ENCODE peak calls at places on chromosomes 11 and 22, in ten cellular contexts. N, Y, P, Z, V, E, C, J, S and B are unnamed samples.

GRCh38 chr11:28566643-28567042 is 458.5 kb downstream of the METTL15 start:
- DNase-seq in S (peak; percentile 98), E (peak; percentile 92), Y (peak; percentile 98), P (peak; percentile 46), J (peak; percentile 98), Z (no peak), C (no peak), N (no peak), V (peak; percentile 6), B (peak; percentile 68)

GRCh38 chr11:14538271-14538925 is 18.2 kb upstream of the PSMA1 start:
- DNase-seq in E (no peak), J (no peak), Z (no peak), Y (no peak), V (no peak), P (no peak), N (no peak), S (no peak), C (no peak), B (no peak)

GRCh38 chr11:8686325-8686724 is 3.7 kb downstream of the RPL27A start:
- DNase-seq in P (no peak), J (no peak), Z (no peak), C (no peak), N (no peak), Y (no peak), E (no peak), V (no peak), S (no peak), B (no peak)

GRCh38 chr11:8826145-8826786 is 84.7 kb upstream of the AKIP1 start:
- DNase-seq in P (no peak), Z (no peak), E (no peak), N (no peak), V (no peak), J (peak; percentile 76), Y (peak; percentile 79), S (peak; percentile 90), C (no peak), B (peak; percentile 32)

GRCh38 chr22:28034760-28035401 is 115.8 kb upstream of the PITPNB start:
- DNase-seq in Y (peak; percentile 88), V (peak; percentile 32), P (peak; percentile 10), E (peak; percentile 89), J (peak; percentile 66), N (peak; percentile 96), C (peak; percentile 9), Z (peak; percentile 20), S (peak; percentile 62), B (no peak)

GRCh38 chr22:24990344-24990905 is 37.9 kb downstream of the KIAA1671 start:
- DNase-seq in E (no peak), N (no peak), Z (no peak), S (no peak), Y (no peak), V (no peak), C (no peak), J (no peak), P (no peak), B (no peak)

GRCh38 chr22:49788492-49788891 is 39.2 kb downstream of the BRD1 start:
- DNase-seq in V (no peak), S (no peak), Y (peak; percentile 43), C (no peak), Z (no peak), P (no peak), J (peak; percentile 39), E (peak; percentile 83), N (no peak), B (no peak)

GRCh38 chr11:94830722-94831121 is 62.6 kb downstream of the AMOTL1 start:
- DNase-seq in E (no peak), Z (no peak), Y (no peak), C (no peak), S (no peak), P (no peak), N (no peak), J (no peak), V (no peak), B (no peak)

GRCh38 chr11:46296520-46297448 is 19.3 kb downstream of the CREB3L1 start:
- DNase-seq in C (no peak), Z (no peak), E (no peak), P (no peak), Y (peak; percentile 92), V (peak; percentile 30), S (peak; percentile 99), N (no peak), J (peak; percentile 97), B (peak; percentile 53)

GRCh38 chr11:93444671-93445073 is 98.5 kb downstream of the SMCO4 start:
- DNase-seq in P (no peak), J (no peak), V (peak; percentile 37), S (peak; percentile 90), Y (peak; percentile 26), C (no peak), E (no peak), Z (no peak), N (peak; percentile 75), B (peak; percentile 14)

GRCh38 chr11:38791346-38791961 is 2193.4 kb upstream of the RAG2 start:
- DNase-seq in J (peak; percentile 67), V (peak; percentile 3), C (no peak), Y (peak; percentile 84), Z (no peak), S (peak; percentile 61), N (peak; percentile 63), P (no peak), E (no peak), B (peak; percentile 54)

GRCh38 chr11:63032451-63032850 is 16.8 kb upstream of the SLC22A8 start:
- DNase-seq in E (no peak), Y (no peak), Z (no peak), S (no peak), V (no peak), N (no peak), C (no peak), P (no peak), J (no peak), B (no peak)

GRCh38 chr11:70381872-70382842 is 16.2 kb upstream of the CTTN start:
- DNase-seq in J (peak; percentile 85), Y (peak; percentile 42), P (no peak), Z (no peak), V (no peak), E (no peak), C (no peak), N (no peak), S (peak; percentile 87), B (no peak)

GRCh38 chr22:23068096-23068831 is 2.1 kb upstream of the GNAZ start:
- DNase-seq in Z (no peak), E (peak; percentile 59), N (no peak), P (no peak), S (no peak), Y (no peak), J (no peak), V (peak; percentile 2), C (no peak), B (peak; percentile 3)

GRCh38 chr11:21564813-21565212 is 628.1 kb upstream of the ANO5 start:
- DNase-seq in S (peak; percentile 1), J (no peak), P (no peak), Z (no peak), E (no peak), N (no peak), V (no peak), C (no peak), Y (no peak), B (no peak)

GRCh38 chr11:121671276-121672168 is 218.8 kb upstream of the SORL1-AS1 start:
- DNase-seq in E (no peak), Y (peak; percentile 39), C (no peak), N (peak; percentile 29), P (peak; percentile 37), Z (no peak), V (no peak), S (peak; percentile 95), J (peak; percentile 65), B (peak; percentile 62)

GRCh38 chr22:35558031-35558430 is 17.4 kb downstream of the RASD2 start:
- DNase-seq in N (no peak), S (no peak), C (no peak), Z (no peak), J (no peak), E (no peak), Y (no peak), V (no peak), P (no peak), B (no peak)

GRCh38 chr11:123430736-123431356 is 777 bp downstream of the GRAMD1B start:
- DNase-seq in C (peak; percentile 21), S (peak; percentile 47), E (peak; percentile 80), Y (peak; percentile 53), V (peak; percentile 76), J (peak; percentile 49), N (peak; percentile 46), Z (peak; percentile 19), P (no peak), B (no peak)

GRCh38 chr11:107550304-107550703 is 15.2 kb downstream of the ALKBH8 start:
- DNase-seq in Z (no peak), S (no peak), P (no peak), N (no peak), E (no peak), Y (no peak), V (no peak), C (no peak), J (no peak), B (peak; percentile 65)

GRCh38 chr22:44210721-44211120 is 30.0 kb downstream of the PARVG start:
- DNase-seq in P (no peak), S (peak; percentile 76), N (no peak), C (no peak), J (peak; percentile 73), E (no peak), Y (peak; percentile 44), Z (no peak), V (no peak), B (no peak)